ENCODE peak calls at places on chromosomes 13 and 19, in nine cellular contexts. M is GM12865, G is K562, U is GM23338, I is psoas muscle, K is hepatocyte, Z is fibroblast of mammary gland, D is AG04450, T is body of pancreas. P is an unnamed sample.

GRCh38 chr19:45782820-45783785 is 813 bp upstream of the DMPK start:
- DNase-seq in K (no peak), G (no peak), M (no peak), U (no peak), Z (peak; percentile 71), D (no peak), T (no peak), I (peak; percentile 87), P (peak; percentile 29)

GRCh38 chr13:33057019-33057785 is 41.0 kb downstream of the KL start:
- DNase-seq in Z (peak; percentile 44), M (peak; percentile 49), T (no peak), I (no peak), K (no peak), D (no peak), G (peak; percentile 14), U (peak; percentile 58), P (peak; percentile 7)

GRCh38 chr13:87777395-87777794 is 106.2 kb downstream of the SLITRK5 start:
- DNase-seq in M (no peak), Z (no peak), K (no peak), D (no peak), T (no peak), U (peak; percentile 34), I (no peak), G (no peak), P (no peak)

GRCh38 chr19:55178781-55179569 is 1.1 kb downstream of the SYT5 start:
- DNase-seq in G (peak; percentile 84), Z (peak; percentile 84), M (peak; percentile 93), U (peak; percentile 96), I (peak; percentile 61), T (peak; percentile 81), D (no peak), K (peak; percentile 89), P (peak; percentile 72)

GRCh38 chr13:90427322-90428272 is 919.9 kb upstream of the MIR17HG start:
- DNase-seq in D (no peak), K (no peak), M (no peak), U (peak; percentile 12), Z (no peak), T (no peak), I (no peak), G (no peak), P (no peak)

GRCh38 chr19:48685583-48685982 is 10.2 kb upstream of the FUT2 start:
- DNase-seq in G (no peak), M (no peak), D (no peak), U (no peak), T (no peak), Z (no peak), K (peak; percentile 35), I (no peak), P (peak; percentile 41)

GRCh38 chr13:94298346-94298745 is 181.1 kb downstream of the DCT start:
- DNase-seq in Z (no peak), M (no peak), G (no peak), T (no peak), I (no peak), U (no peak), D (no peak), K (no peak), P (no peak)

GRCh38 chr13:48185018-48185417 is 48.0 kb upstream of the ITM2B start:
- DNase-seq in U (no peak), T (no peak), K (no peak), Z (peak; percentile 12), M (no peak), G (no peak), I (no peak), D (no peak), P (peak; percentile 14)

GRCh38 chr13:97653741-97654140 is 219.8 kb downstream of the RAP2A start:
- DNase-seq in D (peak; percentile 15), U (no peak), M (no peak), T (no peak), Z (no peak), I (no peak), G (no peak), K (peak; percentile 35), P (peak; percentile 77)

GRCh38 chr19:30223866-30224688 is 148.1 kb upstream of the ZNF536 start:
- DNase-seq in K (no peak), M (no peak), U (no peak), D (no peak), I (no peak), Z (no peak), T (no peak), G (no peak), P (no peak)

GRCh38 chr19:46000497-46001246 is 5.4 kb downstream of the CCDC61 start:
- DNase-seq in U (peak; percentile 85), M (peak; percentile 65), D (no peak), Z (peak; percentile 5), I (peak; percentile 41), G (peak; percentile 88), K (peak; percentile 73), T (peak; percentile 71), P (peak; percentile 66)

GRCh38 chr19:54138777-54139256 is 1.3 kb downstream of the CNOT3 start:
- DNase-seq in I (no peak), G (no peak), U (no peak), Z (no peak), M (no peak), D (no peak), T (no peak), K (no peak), P (no peak)

GRCh38 chr19:23440791-23441190 is 45.5 kb upstream of the ZNF91 start:
- DNase-seq in D (no peak), M (peak; percentile 16), G (no peak), U (peak; percentile 76), K (no peak), Z (no peak), I (no peak), T (no peak), P (no peak)
- TF ChIP-seq CTCF in D (peak; percentile 42), M (peak; percentile 33), G (no peak), U (peak; percentile 58), K (no peak), Z (peak; percentile 36), I (peak; percentile 23), T (peak; percentile 11), P (peak; percentile 47)

DNA sequence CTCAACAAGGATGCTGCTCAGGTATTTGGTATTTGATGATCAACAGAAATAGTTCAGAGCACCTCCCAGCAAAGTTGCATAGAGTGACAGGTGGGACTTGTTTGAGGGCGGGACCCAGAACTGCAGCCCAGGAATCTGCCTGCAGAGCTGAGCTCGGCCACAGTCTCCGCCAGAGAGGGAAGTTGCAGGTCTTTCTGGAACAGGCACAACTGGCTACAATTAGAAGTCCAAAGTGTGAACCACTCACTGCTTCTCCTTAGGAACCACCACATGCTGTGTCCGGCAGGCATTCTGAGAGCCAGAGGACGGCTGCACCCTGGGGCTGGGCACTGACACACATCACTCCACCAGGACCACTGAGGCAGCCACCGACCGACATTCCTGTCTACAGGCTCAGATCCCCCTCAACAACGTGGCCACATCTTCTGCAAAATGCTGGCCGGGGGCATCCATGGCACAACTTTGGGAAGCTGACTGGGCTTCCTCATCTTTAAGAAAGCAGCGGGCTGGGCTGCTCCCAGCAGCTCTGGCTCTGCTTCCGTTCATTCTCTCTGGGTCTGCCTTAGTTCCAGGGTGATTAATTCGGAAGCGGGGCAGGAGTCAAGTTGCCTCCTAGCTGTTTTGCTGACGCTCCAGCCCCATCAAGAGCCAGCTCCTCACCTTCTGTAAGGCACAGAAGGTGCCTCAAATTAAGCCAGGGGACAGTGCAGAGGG is 918 bp downstream of the SLC15A1 start:
- DNase-seq in T (peak; percentile 46), Z (peak; percentile 44), K (peak; percentile 72), D (no peak), I (no peak), M (no peak), U (peak; percentile 74), G (no peak), P (peak; percentile 21)
- H3K4me3 ChIP-seq in T (peak overlapping the region; percentile 3), Z (no peak overlapping the region), K (peak overlapping the region; percentile 52), D (no peak overlapping the region), I (peak overlapping the region; percentile 45), M (no peak overlapping the region), U (peak overlapping the region; percentile 67), G (no peak overlapping the region), P (no peak overlapping the region)

DNA sequence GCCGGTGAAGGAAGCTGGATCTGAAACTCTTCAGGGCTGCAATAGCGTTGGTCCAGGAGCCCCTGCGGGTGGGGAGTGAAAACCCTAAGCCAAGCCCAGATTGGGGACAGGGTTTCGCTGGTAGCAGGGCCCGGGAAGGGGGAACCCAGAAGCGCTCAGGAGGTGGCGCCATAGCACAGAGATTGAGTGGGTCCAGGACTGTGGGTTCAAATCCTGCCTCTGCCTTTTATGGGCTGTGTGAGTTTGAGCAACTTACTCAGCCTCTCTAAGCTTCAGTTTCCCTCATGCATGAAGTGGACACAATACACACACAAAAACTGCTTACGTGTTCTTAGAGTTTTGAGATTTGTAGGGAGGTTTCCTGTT is 8.3 kb upstream of the SYCN start:
- DNase-seq in G (peak; percentile 68), Z (peak; percentile 13), I (no peak), M (peak; percentile 48), D (no peak), U (peak; percentile 88), T (peak; percentile 61), K (no peak), P (no peak)
- TF ChIP-seq CTCF in G (peak; percentile 89), Z (peak; percentile 40), I (no peak), M (peak; percentile 48), D (peak; percentile 24), U (peak; percentile 89), T (peak; percentile 32), K (peak; percentile 42), P (peak; percentile 29)

GRCh38 chr13:96089749-96090239 is at the start of gene HS6ST3:
- DNase-seq in D (no peak), I (peak; percentile 20), T (peak; percentile 88), Z (no peak), K (no peak), G (peak; percentile 14), M (peak; percentile 38), U (peak; percentile 75), P (peak; percentile 33)

GRCh38 chr13:96093296-96094006 is 3.5 kb downstream of the HS6ST3 start:
- DNase-seq in I (no peak), K (no peak), Z (no peak), D (no peak), M (no peak), T (no peak), G (no peak), U (no peak), P (peak; percentile 31)

GRCh38 chr13:96091932-96092253 is 2.0 kb downstream of the HS6ST3 start:
- DNase-seq in U (no peak), D (no peak), K (no peak), T (no peak), G (no peak), Z (no peak), M (no peak), I (no peak), P (no peak)

GRCh38 chr13:96090240-96091101 is 564 bp downstream of the HS6ST3 start:
- DNase-seq in I (peak; percentile 10), D (no peak), G (no peak), K (peak; percentile 52), U (peak; percentile 68), M (peak; percentile 25), Z (peak; percentile 2), T (peak; percentile 44), P (peak; percentile 8)

DNA sequence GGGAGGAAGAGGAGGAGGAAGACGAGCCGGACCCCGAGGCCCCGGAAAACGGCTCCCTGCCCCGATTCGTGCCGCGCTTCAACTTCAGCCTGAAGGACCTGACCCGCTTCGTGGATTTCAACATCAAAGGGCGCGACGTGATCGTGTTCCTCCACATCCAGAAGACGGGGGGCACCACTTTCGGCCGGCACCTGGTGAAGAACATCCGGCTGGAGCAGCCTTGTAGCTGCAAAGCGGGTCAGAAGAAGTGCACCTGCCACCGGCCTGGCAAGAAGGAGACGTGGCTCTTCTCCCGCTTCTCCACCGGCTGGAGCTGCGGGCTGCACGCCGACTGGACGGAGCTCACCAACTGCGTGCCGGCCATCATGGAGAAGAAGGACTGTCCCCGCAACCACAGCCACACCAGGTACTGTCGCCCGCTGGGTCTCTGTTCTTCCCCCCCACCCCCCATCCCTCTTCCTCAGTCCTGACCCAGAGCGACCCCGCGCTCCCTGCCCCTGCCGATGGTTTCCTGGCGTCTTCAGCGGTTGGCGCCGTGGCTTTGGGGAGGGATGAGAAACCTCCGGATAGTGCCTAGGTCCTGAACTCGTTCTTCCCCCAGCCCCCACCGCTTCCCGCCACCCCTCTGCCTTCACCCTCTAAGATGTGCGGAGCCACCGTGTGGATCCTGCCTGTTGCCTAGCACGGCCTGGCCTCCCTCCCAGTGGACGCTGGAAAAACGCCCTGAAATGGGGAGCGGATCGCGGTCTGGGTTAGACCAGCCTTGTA is 1.4 kb downstream of the HS6ST3 start:
- DNase-seq in D (no peak), G (no peak), Z (no peak), M (peak; percentile 7), T (peak; percentile 63), U (peak; percentile 67), K (peak; percentile 14), I (peak; percentile 13), P (no peak)
- H3K4me3 ChIP-seq in D (no peak overlapping the region), G (no peak overlapping the region), Z (no peak overlapping the region), M (no peak overlapping the region), T (peak overlapping the region; percentile 27), U (peak overlapping the region; percentile 71), K (peak overlapping the region; percentile 49), I (peak overlapping the region; percentile 61), P (no peak overlapping the region)